ENCODE peak calls at places on chromosomes 4 and X, in four cellular contexts. One of them, this sample, is unnamed.
A peak's percentile ranks its signal among the peaks of the same experiment; 100 is the strongest.

GRCh38 chrX:33741807-33742206 is 390.3 kb downstream of the FAM47A start:
- DNase-seq in endothelial cell: no peak
- DNase-seq in AG20443: no peak
- DNase-seq in NCI-H2081: no peak
- DNase-seq in this sample: no peak

GRCh38 chrX:56130013-56130412 is 102.1 kb upstream of the KLF8 start:
- DNase-seq in endothelial cell: no peak
- DNase-seq in AG20443: no peak
- DNase-seq in NCI-H2081: no peak
- DNase-seq in this sample: no peak

GRCh38 chr4:6746721-6747689 is 31.0 kb downstream of the BLOC1S4 start:
- DNase-seq in endothelial cell: no peak
- DNase-seq in AG20443: peak; percentile 56
- DNase-seq in NCI-H2081: peak; percentile 94
- DNase-seq in this sample: no peak

GRCh38 chr4:129428454-129428853 is 332.5 kb downstream of the C4orf33 start:
- DNase-seq in endothelial cell: no peak
- DNase-seq in AG20443: no peak
- DNase-seq in NCI-H2081: no peak
- DNase-seq in this sample: no peak

GRCh38 chr4:188976644-188977115 is 837.4 kb downstream of the TRIML1 start:
- DNase-seq in endothelial cell: no peak
- DNase-seq in AG20443: no peak
- DNase-seq in NCI-H2081: peak; percentile 74
- DNase-seq in this sample: no peak

GRCh38 chr4:81274460-81274859 is 59.4 kb upstream of the PRKG2 start:
- DNase-seq in endothelial cell: no peak
- DNase-seq in AG20443: no peak
- DNase-seq in NCI-H2081: no peak
- DNase-seq in this sample: no peak

GRCh38 chr4:85836588-85836987 is 361.6 kb downstream of the ARHGAP24 start:
- DNase-seq in endothelial cell: no peak
- DNase-seq in AG20443: no peak
- DNase-seq in NCI-H2081: no peak
- DNase-seq in this sample: no peak

GRCh38 chr4:154549894-154550790 is at the start of gene PLRG1:
- DNase-seq in endothelial cell: peak; percentile 97
- DNase-seq in AG20443: peak; percentile 99
- DNase-seq in NCI-H2081: peak; percentile 92
- DNase-seq in this sample: peak; percentile 99

GRCh38 chrX:75547783-75548182 is 24.9 kb upstream of the ZDHHC15 start:
- DNase-seq in endothelial cell: no peak
- DNase-seq in AG20443: no peak
- DNase-seq in NCI-H2081: no peak
- DNase-seq in this sample: peak; percentile 23

GRCh38 chr4:38237139-38237538 is 276.9 kb downstream of the PTTG2 start:
- DNase-seq in endothelial cell: no peak
- DNase-seq in AG20443: peak; percentile 75
- DNase-seq in NCI-H2081: no peak
- DNase-seq in this sample: no peak

GRCh38 chr4:2250764-2251072 is 8.8 kb upstream of the HAUS3 start:
- DNase-seq in endothelial cell: no peak
- DNase-seq in AG20443: no peak
- DNase-seq in NCI-H2081: no peak
- DNase-seq in this sample: no peak

This sample was measured in psoas muscle.